ENCODE peak calls at places on chromosomes 4 and X, in five cellular contexts. W is HL-60, L is foreskin fibroblast, C is tibial nerve, Y is spleen. V is an unnamed sample.

GRCh38 chr4:2745981-2746806 is 9.9 kb downstream of the TNIP2 start:
- DNase-seq in W (no peak), L (peak), C (no peak), Y (peak), V (no peak)

GRCh38 chrX:38260231-38260630 is 39.6 kb upstream of the SRPX start:
- DNase-seq in W (peak), L (no peak), C (no peak), Y (no peak), V (no peak)

GRCh38 chrX:123083924-123084323 is 100.2 kb upstream of the GRIA3 start:
- DNase-seq in W (no peak), L (peak), C (no peak), Y (no peak), V (no peak)

GRCh38 chr4:149980941-149981340 is 97.3 kb upstream of the DCLK2 start:
- DNase-seq in W (peak), L (peak), C (peak), Y (no peak), V (no peak)

GRCh38 chr4:90943311-90943710 is 816.1 kb downstream of the CCSER1 start:
- DNase-seq in W (no peak), L (no peak), C (no peak), Y (no peak), V (no peak)

GRCh38 chr4:2333356-2333841 is 71.5 kb upstream of the MXD4 start:
- DNase-seq in W (peak), L (no peak), C (no peak), Y (peak), V (peak)

GRCh38 chr4:8846046-8846720 is 25.5 kb downstream of the HMX1 start:
- DNase-seq in W (no peak), L (no peak), C (no peak), Y (peak), V (no peak)

GRCh38 chr4:7964890-7965662 is 25.4 kb upstream of the AFAP1 start:
- DNase-seq in W (no peak), L (peak), C (peak), Y (no peak), V (no peak)

GRCh38 chr4:160848901-160849735 is 1314.7 kb downstream of the FSTL5 start:
- DNase-seq in W (no peak), L (no peak), C (no peak), Y (no peak), V (no peak)

GRCh38 chr4:145868637-145869409 is 69.8 kb downstream of the ZNF827 start:
- DNase-seq in W (no peak), L (peak), C (no peak), Y (no peak), V (no peak)

GRCh38 chr4:140277576-140277975 is 95.9 kb upstream of the SCOC start:
- DNase-seq in W (no peak), L (peak), C (no peak), Y (no peak), V (no peak)

GRCh38 chrX:118928126-118928525 is 46.3 kb upstream of the LONRF3 start:
- DNase-seq in W (no peak), L (peak), C (no peak), Y (no peak), V (no peak)

GRCh38 chrX:103440621-103441020 is 64.3 kb downstream of the BEX3 start:
- DNase-seq in W (no peak), L (no peak), C (no peak), Y (no peak), V (no peak)

GRCh38 chrX:52934704-52935468 is 23.4 kb downstream of the FAM156A start:
- DNase-seq in W (peak), L (peak), C (peak), Y (peak), V (peak)

GRCh38 chrX:1592128-1592862 is 891 bp downstream of the AKAP17A start:
- DNase-seq in W (no peak), L (peak), C (no peak), Y (peak), V (peak)

GRCh38 chrX:140507223-140507981 is 2.5 kb upstream of the SOX3 start:
- DNase-seq in W (no peak), L (no peak), C (no peak), Y (no peak), V (no peak)

GRCh38 chr4:17577660-17578481 is 873 bp downstream of the LAP3 start:
- DNase-seq in W (peak), L (peak), C (peak), Y (peak), V (no peak)

GRCh38 chrX:40933132-40934078 is 151.8 kb upstream of the USP9X start:
- DNase-seq in W (peak), L (peak), C (peak), Y (no peak), V (no peak)

GRCh38 chr4:99610605-99611172 is 36.1 kb downstream of the MTTP start:
- DNase-seq in W (no peak), L (peak), C (no peak), Y (no peak), V (no peak)

GRCh38 chr4:151045907-151046306 is 30.8 kb upstream of the LRBA start:
- DNase-seq in W (no peak), L (no peak), C (no peak), Y (no peak), V (no peak)

GRCh38 chr4:12791536-12791935 is 692.6 kb downstream of the RAB28 start:
- DNase-seq in W (no peak), L (no peak), C (no peak), Y (no peak), V (no peak)

GRCh38 chrX:125205918-125206665 is 113.6 kb upstream of the TEX13C start:
- DNase-seq in W (peak), L (no peak), C (no peak), Y (peak), V (peak)

GRCh38 chr4:183139058-183139740 is 40.1 kb downstream of the WWC2 start:
- DNase-seq in W (no peak), L (no peak), C (no peak), Y (no peak), V (no peak)

GRCh38 chr4:85221606-85222005 is 253.3 kb upstream of the ARHGAP24 start:
- DNase-seq in W (no peak), L (no peak), C (no peak), Y (no peak), V (no peak)

GRCh38 chrX:47648376-47648775 is 2.0 kb downstream of the ELK1 start:
- DNase-seq in W (no peak), L (no peak), C (no peak), Y (no peak), V (no peak)

GRCh38 chrX:68599256-68600152 is 48.0 kb upstream of the STARD8 start:
- DNase-seq in W (no peak), L (peak), C (peak), Y (no peak), V (no peak)

GRCh38 chr4:42411803-42412202 is 14.5 kb downstream of the SHISA3 start:
- DNase-seq in W (no peak), L (no peak), C (no peak), Y (no peak), V (no peak)

GRCh38 chr4:104235966-104236365 is 258.7 kb downstream of the CXXC4 start:
- DNase-seq in W (no peak), L (no peak), C (no peak), Y (no peak), V (no peak)

GRCh38 chrX:129594781-129595180 is 54.7 kb downstream of the OCRL start:
- DNase-seq in W (no peak), L (no peak), C (no peak), Y (no peak), V (no peak)

GRCh38 chrX:70476934-70477733 is 32.5 kb downstream of the DLG3 start:
- DNase-seq in W (no peak), L (peak), C (peak), Y (no peak), V (no peak)

GRCh38 chr4:4321951-4322688 is 32.1 kb downstream of the ZBTB49 start:
- DNase-seq in W (no peak), L (no peak), C (no peak), Y (no peak), V (no peak)

GRCh38 chrX:28223991-28224390 is 242.7 kb upstream of the DCAF8L1 start:
- DNase-seq in W (no peak), L (no peak), C (no peak), Y (no peak), V (no peak)

GRCh38 chrX:65476564-65476963 is 58.0 kb downstream of the LAS1L start:
- DNase-seq in W (no peak), L (no peak), C (no peak), Y (no peak), V (no peak)

GRCh38 chrX:26670521-26670920 is 454.6 kb downstream of the MAGEB5 start:
- DNase-seq in W (no peak), L (no peak), C (no peak), Y (no peak), V (no peak)

DNA sequence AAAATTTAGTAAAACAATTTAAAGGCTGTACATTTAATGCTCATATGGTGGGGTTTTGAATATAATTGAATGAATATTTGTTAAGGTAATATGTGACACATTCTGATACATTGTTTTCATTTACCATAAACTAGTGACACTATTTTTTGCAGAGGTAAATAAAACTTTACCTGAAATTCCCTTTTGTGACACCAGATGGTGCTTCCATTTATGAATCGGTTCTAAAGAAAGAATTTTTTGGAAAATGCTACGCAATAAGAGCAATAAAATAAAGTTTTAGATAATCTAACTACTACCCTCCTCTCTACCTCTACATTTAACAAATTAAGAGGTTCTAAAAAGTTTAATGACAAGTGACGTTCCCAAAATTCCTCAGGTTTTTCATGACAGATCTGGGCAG is 448.9 kb downstream of the MAGEB5 start:
- DNase-seq in W (no peak), L (no peak), C (no peak), Y (no peak), V (no peak)
- TF ChIP-seq CTCF in W (no peak), L (no peak), C (no peak), Y (no peak), V (peak)

GRCh38 chr4:122309988-122310626 is 68.7 kb upstream of the ADAD1 start:
- DNase-seq in W (no peak), L (peak), C (no peak), Y (no peak), V (no peak)
- TF ChIP-seq CTCF in W (peak), L (peak), C (peak), Y (peak), V (peak)

GRCh38 chr4:127968565-127968964 is 3.4 kb downstream of the ABHD18 start:
- DNase-seq in W (no peak), L (no peak), C (no peak), Y (no peak), V (no peak)
- TF ChIP-seq CTCF in W (no peak), L (no peak), C (no peak), Y (no peak), V (no peak)

DNA sequence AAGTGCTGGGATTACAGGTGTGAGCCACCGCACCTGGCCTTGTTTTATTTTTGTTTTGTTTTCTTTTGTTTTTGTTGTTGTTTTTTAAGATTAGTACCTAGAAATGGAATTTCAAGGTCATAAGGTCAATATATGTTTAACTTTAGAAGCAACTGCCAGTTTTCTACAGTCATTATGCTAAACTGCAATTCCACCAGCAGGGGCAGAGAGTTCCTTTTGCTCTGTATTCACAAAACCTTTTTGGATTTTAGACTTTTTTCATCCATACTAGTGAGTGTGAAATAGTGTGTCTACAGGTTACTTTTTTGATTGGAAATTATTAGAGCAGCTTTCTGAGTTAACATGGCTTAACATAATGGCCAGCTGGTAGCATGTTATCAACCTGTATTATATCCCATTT is 580.6 kb downstream of the TRIML1 start:
- DNase-seq in W (no peak), L (no peak), C (no peak), Y (no peak), V (no peak)
- TF ChIP-seq CTCF in W (no peak), L (no peak), C (no peak), Y (no peak), V (peak)

GRCh38 chr4:92735025-92735665 is 431.4 kb downstream of the GRID2 start:
- DNase-seq in W (no peak), L (no peak), C (no peak), Y (no peak), V (no peak)
- TF ChIP-seq CTCF in W (no peak), L (no peak), C (no peak), Y (no peak), V (no peak)

DNA sequence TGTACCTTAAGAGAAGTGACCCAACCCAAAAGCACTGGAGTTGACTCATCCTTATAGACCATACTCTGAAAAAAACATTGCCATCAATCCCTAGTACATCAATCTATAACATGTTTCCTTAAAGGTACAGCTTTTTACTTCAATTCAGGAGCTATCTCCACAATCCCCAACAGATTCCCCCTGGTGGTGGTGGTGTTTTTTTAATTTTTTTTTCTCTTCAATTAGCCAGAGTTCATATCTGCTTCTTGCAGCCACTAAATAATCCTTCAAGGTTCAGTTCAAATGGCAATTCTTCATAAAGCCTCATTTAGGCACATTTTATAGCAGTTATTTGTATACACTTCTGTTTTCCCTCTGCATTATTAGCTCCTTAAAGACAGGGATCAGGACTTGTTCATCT is 60.7 kb upstream of the KDR start:
- DNase-seq in W (no peak), L (peak), C (no peak), Y (no peak), V (no peak)
- TF ChIP-seq CTCF in W (no peak), L (no peak), C (no peak), Y (no peak), V (peak)

DNA sequence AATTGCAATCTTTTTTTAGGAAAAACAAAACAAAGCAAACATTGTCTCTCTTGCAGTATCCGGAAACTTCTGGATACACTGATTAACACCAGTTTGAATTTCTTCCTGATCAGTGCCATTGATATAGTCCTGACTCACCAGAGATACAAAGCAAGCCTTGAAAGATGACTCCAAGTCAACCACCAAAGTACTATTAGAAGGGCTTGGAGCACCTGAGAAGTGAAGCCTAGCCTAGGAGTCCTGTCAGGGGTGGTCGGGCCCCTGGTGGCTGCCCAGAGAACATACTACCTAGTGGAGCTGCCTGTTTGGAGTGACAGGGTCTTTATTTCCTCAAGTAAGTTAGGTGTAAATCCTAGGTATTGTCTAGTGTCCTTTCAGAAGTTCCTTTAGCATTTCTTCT is 593.2 kb downstream of the ZNF674 start:
- DNase-seq in W (no peak), L (no peak), C (no peak), Y (no peak), V (no peak)
- TF ChIP-seq CTCF in W (no peak), L (no peak), C (no peak), Y (no peak), V (no peak)